ENCODE peak calls at places on chromosome 6, in six cellular contexts. E, J, G, Z, Q and X are unnamed samples.

GRCh38 chr6:35724471-35724870 is 12.4 kb upstream of the ARMC12 start:
- DNase-seq in E (no peak), J (no peak), G (no peak), Z (no peak), Q (no peak), X (no peak)

GRCh38 chr6:38676974-38677544 is 25.9 kb downstream of the GLO1 start:
- DNase-seq in E (no peak), J (no peak), G (no peak), Z (no peak), Q (no peak), X (no peak)

GRCh38 chr6:46042355-46042999 is 26.8 kb upstream of the CLIC5 start:
- DNase-seq in E (peak), J (no peak), G (no peak), Z (peak), Q (peak), X (no peak)

GRCh38 chr6:109984410-109984809 is 6.3 kb downstream of the GPR6 start:
- DNase-seq in E (no peak), J (no peak), G (no peak), Z (no peak), Q (no peak), X (no peak)

GRCh38 chr6:34486106-34486740 is 20.3 kb downstream of the PACSIN1 start:
- DNase-seq in E (no peak), J (no peak), G (no peak), Z (no peak), Q (no peak), X (no peak)

GRCh38 chr6:46513533-46513932 is 22.3 kb upstream of the RCAN2 start:
- DNase-seq in E (no peak), J (no peak), G (no peak), Z (no peak), Q (no peak), X (no peak)

GRCh38 chr6:44859901-44860410 is 468.2 kb upstream of the RUNX2 start:
- DNase-seq in E (no peak), J (no peak), G (no peak), Z (no peak), Q (no peak), X (no peak)

GRCh38 chr6:158849899-158850806 is 31.0 kb upstream of the EZR start:
- DNase-seq in E (peak), J (peak), G (no peak), Z (peak), Q (peak), X (no peak)

GRCh38 chr6:136415351-136416005 is 125.8 kb upstream of the BCLAF1 start:
- DNase-seq in E (peak), J (no peak), G (no peak), Z (peak), Q (no peak), X (no peak)

GRCh38 chr6:35238843-35239289 is 20.7 kb upstream of the ZNF76 start:
- DNase-seq in E (peak), J (no peak), G (peak), Z (no peak), Q (no peak), X (no peak)

GRCh38 chr6:119028106-119028505 is 50.4 kb downstream of the FAM184A start:
- DNase-seq in E (no peak), J (no peak), G (no peak), Z (no peak), Q (no peak), X (no peak)

GRCh38 chr6:82645536-82646230 is 282.1 kb downstream of the TPBG start:
- DNase-seq in E (no peak), J (no peak), G (no peak), Z (no peak), Q (no peak), X (no peak)

GRCh38 chr6:35044145-35044745 is 96.9 kb downstream of the TCP11 start:
- DNase-seq in E (peak), J (no peak), G (no peak), Z (peak), Q (no peak), X (no peak)

GRCh38 chr6:129469070-129469662 is 240.8 kb downstream of the ARHGAP18 start:
- DNase-seq in E (peak), J (no peak), G (no peak), Z (peak), Q (no peak), X (no peak)

GRCh38 chr6:158825038-158825950 is 6.1 kb upstream of the EZR start:
- DNase-seq in E (no peak), J (no peak), G (no peak), Z (no peak), Q (no peak), X (no peak)

GRCh38 chr6:155142902-155143609 is 120.8 kb upstream of the CLDN20 start:
- DNase-seq in E (peak), J (no peak), G (no peak), Z (peak), Q (no peak), X (no peak)

GRCh38 chr6:134813146-134813545 is 136.8 kb downstream of the ALDH8A1 start:
- DNase-seq in E (peak), J (no peak), G (no peak), Z (no peak), Q (no peak), X (no peak)

GRCh38 chr6:46925563-46926253 is 4.0 kb upstream of the ADGRF5 start:
- DNase-seq in E (peak), J (peak), G (no peak), Z (peak), Q (no peak), X (no peak)

GRCh38 chr6:72911463-72912153 is 289.7 kb downstream of the KCNQ5 start:
- DNase-seq in E (peak), J (no peak), G (no peak), Z (peak), Q (peak), X (no peak)

GRCh38 chr6:56570434-56571359 is 72.0 kb downstream of the DST start:
- DNase-seq in E (peak), J (no peak), G (no peak), Z (peak), Q (no peak), X (no peak)

GRCh38 chr6:151341481-151342195 is 49.7 kb downstream of the ZBTB2 start:
- DNase-seq in E (no peak), J (no peak), G (no peak), Z (no peak), Q (no peak), X (no peak)

GRCh38 chr6:119360262-119360915 is 10.8 kb upstream of the MAN1A1 start:
- DNase-seq in E (no peak), J (no peak), G (no peak), Z (no peak), Q (no peak), X (no peak)

GRCh38 chr6:126721581-126722145 is 381.7 kb downstream of the CENPW start:
- DNase-seq in E (peak), J (no peak), G (no peak), Z (peak), Q (peak), X (no peak)

GRCh38 chr6:82396964-82397761 is 33.5 kb downstream of the TPBG start:
- DNase-seq in E (peak), J (no peak), G (no peak), Z (peak), Q (peak), X (no peak)

DNA sequence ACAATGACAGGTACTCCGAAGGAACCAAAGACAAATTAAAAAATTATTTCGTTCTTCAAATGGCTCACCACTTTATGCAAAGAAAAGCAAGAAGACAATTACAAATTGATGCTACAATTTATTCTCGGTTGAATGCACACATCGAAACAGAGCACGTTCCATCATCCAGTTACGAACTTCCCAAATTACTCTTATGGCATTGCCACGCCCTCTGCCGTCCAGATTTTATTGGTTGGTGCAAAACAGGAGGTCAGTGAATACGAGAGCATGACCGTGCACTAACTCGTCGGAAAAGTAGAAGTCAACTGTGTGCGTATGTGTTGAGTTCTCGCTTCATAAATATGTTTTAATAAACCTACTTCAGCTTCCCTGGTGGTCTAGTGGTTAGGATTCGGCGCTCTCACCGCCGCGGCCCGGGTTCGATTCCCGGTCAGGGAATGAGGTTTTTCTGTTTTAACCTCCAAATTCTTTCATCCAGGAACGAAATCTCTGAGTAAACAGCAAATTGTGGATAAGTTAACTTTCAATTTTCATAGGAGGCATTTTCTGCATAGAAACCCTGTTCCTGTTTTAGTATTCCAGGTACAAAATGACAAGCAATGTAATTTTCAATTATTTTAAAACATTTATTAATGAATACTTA is 23.2 kb downstream of the ZNF311 start:
- DNase-seq in E (peak), J (no peak), G (peak), Z (peak), Q (peak), X (peak)
- TF ChIP-seq CTCF in E (no peak), J (no peak), G (peak), Z (no peak), Q (no peak), X (no peak)

DNA sequence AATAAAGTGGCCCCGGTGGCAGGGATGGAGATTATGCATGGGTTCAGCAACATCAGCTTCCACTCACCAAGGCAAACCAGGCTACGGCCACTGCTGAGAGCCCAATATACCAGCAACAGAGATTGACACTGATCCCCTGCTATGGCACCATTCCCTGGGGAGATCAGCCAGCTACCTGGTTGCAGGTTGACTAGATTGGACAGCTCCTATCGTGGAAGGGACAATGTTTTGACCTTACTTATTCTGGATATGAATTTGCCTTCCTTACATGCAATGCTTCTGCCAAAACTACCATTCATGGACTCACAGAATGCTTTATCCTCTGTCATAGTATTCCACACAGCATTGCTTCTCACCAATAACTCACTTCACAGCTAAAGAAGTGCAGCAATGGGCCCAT is 174.8 kb upstream of the TNFAIP3 start:
- DNase-seq in E (no peak), J (no peak), G (no peak), Z (no peak), Q (no peak), X (no peak)
- TF ChIP-seq CTCF in E (no peak), J (no peak), G (no peak), Z (no peak), Q (no peak), X (no peak)

GRCh38 chr6:29797120-29797519 is 30.5 kb upstream of the HLA-G start:
- DNase-seq in E (peak), J (no peak), G (no peak), Z (peak), Q (no peak), X (no peak)

GRCh38 chr6:29797966-29798365 is 29.7 kb upstream of the HLA-G start:
- DNase-seq in E (no peak), J (no peak), G (no peak), Z (no peak), Q (no peak), X (no peak)

GRCh38 chr6:29796026-29796425 is 31.6 kb upstream of the HLA-G start:
- DNase-seq in E (no peak), J (no peak), G (no peak), Z (no peak), Q (no peak), X (no peak)

DNA sequence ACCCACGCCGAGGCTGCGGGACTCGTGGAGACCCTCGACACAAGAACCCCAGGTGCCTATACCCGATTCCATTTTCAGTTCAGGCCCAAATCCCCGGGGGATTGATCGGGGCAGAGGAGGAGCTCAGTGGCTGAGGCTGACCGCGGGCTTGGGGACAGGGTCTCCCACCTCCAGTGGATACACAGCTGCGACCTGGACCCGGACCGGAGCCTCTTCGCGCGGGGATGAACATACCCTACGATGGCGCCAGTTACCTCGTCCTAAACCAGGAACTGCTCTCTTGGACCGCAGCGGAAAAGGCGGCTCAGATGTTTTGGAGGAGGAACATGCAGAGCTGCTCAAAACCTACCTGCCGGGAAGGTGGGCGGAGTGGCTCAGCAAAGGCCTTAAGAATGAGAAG is 27.4 kb upstream of the HLA-G start:
- DNase-seq in E (no peak), J (no peak), G (no peak), Z (no peak), Q (no peak), X (no peak)
- TF ChIP-seq CTCF in E (no peak), J (no peak), G (no peak), Z (no peak), Q (no peak), X (no peak)

DNA sequence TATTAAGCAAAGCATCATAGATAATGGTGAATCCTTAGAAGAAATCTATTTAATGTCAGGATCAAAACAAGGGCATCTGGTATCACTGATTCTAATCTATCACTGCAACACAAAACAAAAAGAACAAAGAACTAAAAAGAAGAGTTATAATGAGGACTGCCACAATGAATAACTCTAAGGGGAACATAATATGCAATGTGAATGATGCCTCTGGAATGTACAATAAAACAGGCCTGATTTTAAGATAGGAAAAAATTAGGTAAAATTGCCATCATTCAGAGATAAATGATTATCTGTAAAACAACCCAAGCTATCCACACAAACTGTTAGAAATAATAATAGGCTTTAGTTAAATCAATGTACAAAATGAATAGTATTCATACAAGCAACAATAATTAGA is 936.7 kb upstream of the CITED2 start:
- DNase-seq in E (peak), J (no peak), G (no peak), Z (no peak), Q (no peak), X (no peak)
- TF ChIP-seq CTCF in E (no peak), J (no peak), G (no peak), Z (no peak), Q (no peak), X (no peak)

DNA sequence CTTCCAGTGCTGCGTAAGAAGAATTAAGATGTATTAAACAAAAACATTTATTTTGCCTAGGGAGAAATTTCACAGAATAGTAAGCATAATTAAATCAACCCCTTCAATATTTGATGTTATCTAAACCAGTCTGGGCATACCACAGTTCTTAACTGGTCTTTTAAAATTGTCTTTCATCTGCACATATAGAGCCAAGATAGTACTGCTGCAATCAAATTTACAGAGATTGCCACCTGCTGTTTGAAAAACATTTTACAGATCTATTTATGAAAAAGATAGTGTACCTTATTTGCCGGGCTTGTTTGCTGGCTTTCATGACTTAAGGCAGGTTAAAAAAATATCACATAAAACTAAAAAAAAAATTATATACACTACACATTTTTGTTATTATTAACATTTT is 323.2 kb downstream of the ADGRB3 start:
- DNase-seq in E (peak), J (no peak), G (no peak), Z (peak), Q (no peak), X (no peak)
- TF ChIP-seq CTCF in E (peak), J (peak), G (peak), Z (peak), Q (no peak), X (no peak)

DNA sequence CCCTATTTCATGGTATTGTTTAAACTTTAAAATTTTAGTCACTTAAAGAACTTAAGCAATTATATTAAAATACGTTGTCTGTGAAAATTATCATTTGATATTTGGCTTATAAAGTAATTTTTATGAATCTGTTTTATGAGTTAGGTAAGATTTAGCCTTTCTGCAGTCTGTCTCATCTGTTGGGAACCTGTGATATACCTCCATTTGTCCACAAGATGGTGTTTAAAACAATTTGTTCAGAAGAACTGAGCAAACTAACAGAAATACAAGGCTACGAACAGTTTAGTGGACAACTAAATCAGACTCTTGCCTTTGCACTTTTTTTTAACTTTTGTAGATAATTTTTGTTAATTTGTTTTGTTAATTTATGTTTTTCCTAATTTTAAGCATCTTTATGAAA is 92.4 kb downstream of the COL9A1 start:
- DNase-seq in E (peak), J (no peak), G (no peak), Z (peak), Q (no peak), X (no peak)
- TF ChIP-seq CTCF in E (peak), J (peak), G (no peak), Z (peak), Q (no peak), X (no peak)

GRCh38 chr6:11930240-11930639 is 81.9 kb upstream of the HIVEP1 start:
- DNase-seq in E (no peak), J (no peak), G (no peak), Z (no peak), Q (no peak), X (no peak)

GRCh38 chr6:11926594-11927407 is 85.3 kb upstream of the HIVEP1 start:
- DNase-seq in E (no peak), J (no peak), G (no peak), Z (no peak), Q (no peak), X (no peak)

GRCh38 chr6:11934638-11935037 is 77.5 kb upstream of the HIVEP1 start:
- DNase-seq in E (no peak), J (no peak), G (no peak), Z (no peak), Q (no peak), X (no peak)

GRCh38 chr6:11929451-11929850 is 82.7 kb upstream of the HIVEP1 start:
- DNase-seq in E (no peak), J (no peak), G (no peak), Z (peak), Q (no peak), X (no peak)

DNA sequence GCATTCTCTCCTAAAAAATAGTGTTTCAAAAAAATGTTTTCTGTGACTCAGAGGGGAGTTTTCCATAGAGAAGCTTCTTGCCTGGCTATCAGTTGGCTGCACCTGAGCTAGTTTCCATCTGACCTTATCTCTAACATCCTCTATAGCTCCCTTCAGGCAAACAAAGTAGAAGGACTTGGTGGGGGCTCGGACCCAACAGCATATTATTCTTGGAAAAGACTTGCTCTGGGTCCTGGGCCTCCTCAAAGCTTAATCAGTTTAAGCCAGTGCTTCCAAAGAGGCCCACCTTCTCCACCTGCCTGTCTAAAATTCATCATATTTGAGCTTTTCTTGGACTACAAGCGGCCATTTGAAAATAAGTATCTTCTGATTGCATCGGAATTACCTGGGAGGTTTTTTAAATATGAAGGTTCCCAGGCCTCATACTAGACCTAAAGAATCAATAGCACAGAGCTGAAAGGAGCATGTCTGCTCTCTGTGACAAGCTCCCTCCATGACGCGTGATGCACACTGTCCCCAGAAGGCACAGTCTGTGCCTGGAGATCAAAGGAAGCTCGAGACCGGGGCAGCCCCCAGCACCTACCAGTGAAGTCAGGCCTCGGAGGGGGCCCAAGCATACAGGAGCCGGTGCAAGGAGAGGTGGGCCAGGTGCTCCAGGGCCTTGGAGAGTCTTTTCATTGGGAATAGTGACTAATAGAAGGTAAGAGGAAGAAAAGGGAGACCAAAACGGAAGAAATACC is 80.6 kb upstream of the HIVEP1 start:
- DNase-seq in E (no peak), J (no peak), G (no peak), Z (no peak), Q (no peak), X (no peak)
- TF ChIP-seq CTCF in E (no peak), J (no peak), G (no peak), Z (no peak), Q (no peak), X (no peak)

GRCh38 chr6:49423817-49424216 is 39.2 kb downstream of the MMUT start:
- DNase-seq in E (peak), J (no peak), G (no peak), Z (peak), Q (no peak), X (no peak)
- TF ChIP-seq CTCF in E (peak), J (peak), G (no peak), Z (peak), Q (no peak), X (no peak)

GRCh38 chr6:106747139-106747538 is 117.8 kb downstream of the QRSL1 start:
- DNase-seq in E (no peak), J (no peak), G (no peak), Z (no peak), Q (no peak), X (no peak)
- TF ChIP-seq CTCF in E (no peak), J (no peak), G (no peak), Z (no peak), Q (no peak), X (no peak)

GRCh38 chr6:97437087-97437486 is 154.1 kb upstream of the MMS22L start:
- DNase-seq in E (peak), J (no peak), G (no peak), Z (peak), Q (peak), X (no peak)
- TF ChIP-seq CTCF in E (peak), J (peak), G (peak), Z (peak), Q (peak), X (peak)